ENCODE peak calls at places on chromosomes 11 and 22, in seven cellular contexts. J, D, U, P, M, I and L are unnamed samples.

GRCh38 chr11:2736577-2737225 is 36.9 kb upstream of the KCNQ1OT1 start:
- DNase-seq in J (no peak), D (no peak), U (no peak), P (no peak), M (no peak), I (peak; percentile 31), L (no peak)

GRCh38 chr22:35175392-35175791 is 81.9 kb upstream of the HMGXB4 start:
- DNase-seq in J (no peak), D (no peak), U (no peak), P (no peak), M (no peak), I (no peak), L (no peak)

GRCh38 chr22:20588843-20589581 is 81.6 kb downstream of the MED15 start:
- DNase-seq in J (no peak), D (no peak), U (peak; percentile 8), P (no peak), M (no peak), I (no peak), L (no peak)

GRCh38 chr22:37485006-37485713 is 1.0 kb downstream of the MFNG start:
- DNase-seq in J (no peak), D (no peak), U (no peak), P (peak; percentile 71), M (no peak), I (peak; percentile 37), L (peak; percentile 72)

GRCh38 chr11:43396617-43397016 is 37.9 kb downstream of the TTC17 start:
- DNase-seq in J (no peak), D (no peak), U (peak; percentile 30), P (no peak), M (no peak), I (no peak), L (no peak)

GRCh38 chr22:43566021-43566420 is 154.2 kb downstream of the MPPED1 start:
- DNase-seq in J (no peak), D (no peak), U (no peak), P (no peak), M (no peak), I (no peak), L (no peak)

GRCh38 chr11:115642660-115643059 is 138.4 kb upstream of the CADM1 start:
- DNase-seq in J (no peak), D (no peak), U (no peak), P (no peak), M (no peak), I (no peak), L (no peak)

GRCh38 chr11:76670475-76671235 is at the start of gene LRRC32:
- DNase-seq in J (no peak), D (no peak), U (no peak), P (peak; percentile 24), M (peak; percentile 81), I (peak; percentile 64), L (no peak)

GRCh38 chr11:124837491-124837856 is 27.8 kb upstream of the ROBO3 start:
- DNase-seq in J (no peak), D (peak; percentile 28), U (peak; percentile 84), P (no peak), M (no peak), I (no peak), L (no peak)

GRCh38 chr22:41857160-41857859 is 24.4 kb downstream of the SREBF2 start:
- DNase-seq in J (no peak), D (peak; percentile 11), U (peak; percentile 92), P (peak; percentile 80), M (no peak), I (peak; percentile 56), L (peak; percentile 93)

GRCh38 chr22:44741929-44742328 is 10.4 kb upstream of the ARHGAP8 start:
- DNase-seq in J (no peak), D (no peak), U (no peak), P (no peak), M (no peak), I (peak; percentile 44), L (no peak)

GRCh38 chr11:108703916-108704315 is 39.0 kb downstream of the DDX10 start:
- DNase-seq in J (no peak), D (no peak), U (peak; percentile 70), P (no peak), M (no peak), I (no peak), L (no peak)

GRCh38 chr11:109772846-109773400 is 320.3 kb upstream of the ZC3H12C start:
- DNase-seq in J (no peak), D (no peak), U (no peak), P (no peak), M (no peak), I (no peak), L (no peak)

GRCh38 chr22:41366323-41367014 is 15.3 kb upstream of the TEF start:
- DNase-seq in J (no peak), D (no peak), U (no peak), P (no peak), M (no peak), I (no peak), L (no peak)

GRCh38 chr11:72483412-72484186 is 49.3 kb upstream of the CLPB start:
- DNase-seq in J (no peak), D (no peak), U (peak; percentile 96), P (no peak), M (no peak), I (no peak), L (peak; percentile 68)

GRCh38 chr11:58968251-58968711 is 29.0 kb downstream of the GLYATL1 start:
- DNase-seq in J (no peak), D (no peak), U (no peak), P (no peak), M (no peak), I (peak; percentile 18), L (no peak)

GRCh38 chr11:69212121-69213110 is 56.7 kb downstream of the SMIM38 start:
- DNase-seq in J (no peak), D (no peak), U (no peak), P (peak; percentile 5), M (peak; percentile 49), I (no peak), L (peak; percentile 54)

GRCh38 chr11:35030716-35031213 is 108.2 kb upstream of the CD44 start:
- DNase-seq in J (no peak), D (no peak), U (peak; percentile 98), P (no peak), M (no peak), I (no peak), L (no peak)

GRCh38 chr11:2580061-2580421 is 119.8 kb downstream of the KCNQ1OT1 start:
- DNase-seq in J (no peak), D (no peak), U (no peak), P (no peak), M (peak; percentile 49), I (peak; percentile 1), L (no peak)

GRCh38 chr22:30948930-30949342 is 19.6 kb downstream of the MORC2 start:
- DNase-seq in J (no peak), D (no peak), U (no peak), P (no peak), M (no peak), I (no peak), L (no peak)

GRCh38 chr22:29580200-29580810 is 608 bp downstream of the NIPSNAP1 start:
- DNase-seq in J (peak; percentile 19), D (no peak), U (no peak), P (no peak), M (no peak), I (peak; percentile 37), L (no peak)

GRCh38 chr11:62433141-62433543 is 14.3 kb downstream of the SCGB1A1 start:
- DNase-seq in J (no peak), D (no peak), U (no peak), P (no peak), M (no peak), I (no peak), L (no peak)

GRCh38 chr22:35523167-35523928 is 17.3 kb upstream of the RASD2 start:
- DNase-seq in J (no peak), D (peak; percentile 55), U (no peak), P (no peak), M (no peak), I (peak; percentile 19), L (no peak)

GRCh38 chr11:72589802-72590761 is 84.1 kb downstream of the PDE2A start:
- DNase-seq in J (peak; percentile 75), D (no peak), U (peak; percentile 35), P (peak; percentile 58), M (no peak), I (peak; percentile 45), L (no peak)

GRCh38 chr22:42868751-42869251 is 11.7 kb upstream of the ARFGAP3 start:
- DNase-seq in J (no peak), D (peak; percentile 71), U (no peak), P (no peak), M (no peak), I (no peak), L (no peak)

GRCh38 chr22:38700271-38700788 is 413 bp downstream of the JOSD1 start:
- DNase-seq in J (no peak), D (no peak), U (no peak), P (peak; percentile 32), M (peak; percentile 86), I (peak; percentile 85), L (no peak)

GRCh38 chr11:72238492-72239295 is 5.3 kb downstream of the PHOX2A start:
- DNase-seq in J (no peak), D (no peak), U (no peak), P (no peak), M (no peak), I (no peak), L (no peak)

GRCh38 chr11:61611309-61611708 is 30.4 kb upstream of the SYT7 start:
- DNase-seq in J (no peak), D (no peak), U (no peak), P (no peak), M (no peak), I (no peak), L (no peak)

GRCh38 chr11:1650034-1650917 is 20.7 kb downstream of the KRTAP5-5 start:
- DNase-seq in J (no peak), D (no peak), U (peak; percentile 32), P (no peak), M (peak; percentile 37), I (no peak), L (no peak)

GRCh38 chr11:130675456-130675855 is 227.0 kb downstream of the ADAMTS15 start:
- DNase-seq in J (no peak), D (no peak), U (no peak), P (no peak), M (peak; percentile 76), I (no peak), L (no peak)

GRCh38 chr22:50118557-50119168 is 28.9 kb downstream of the MOV10L1 start:
- DNase-seq in J (no peak), D (no peak), U (peak; percentile 53), P (no peak), M (no peak), I (no peak), L (no peak)

GRCh38 chr22:40628354-40629042 is 8.0 kb downstream of the MRTFA start:
- DNase-seq in J (no peak), D (no peak), U (peak; percentile 81), P (no peak), M (no peak), I (no peak), L (no peak)

GRCh38 chr11:124823512-124824376 is 23.5 kb upstream of the MSANTD2 start:
- DNase-seq in J (no peak), D (no peak), U (no peak), P (no peak), M (no peak), I (peak; percentile 27), L (no peak)